ENCODE peak calls at places on chromosomes 7 and 10, in five cellular contexts. N is IMR-90, I is GM23338, C is mesendoderm, J is HCT116. P is an unnamed sample.

GRCh38 chr10:114313866-114314265 is 74.8 kb downstream of the VWA2 start:
- DNase-seq in C (no peak), N (no peak), I (no peak), J (no peak), P (no peak)

GRCh38 chr7:39400836-39401235 is 165.4 kb upstream of the YAE1 start:
- DNase-seq in I (no peak), N (no peak), C (no peak), J (no peak), P (no peak)

GRCh38 chr10:95276367-95277200 is 14.2 kb downstream of the PDLIM1 start:
- DNase-seq in N (no peak), I (no peak), J (no peak), C (no peak), P (peak)

GRCh38 chr10:22252286-22252800 is 34.5 kb upstream of the EBLN1 start:
- DNase-seq in I (no peak), N (no peak), C (peak), J (no peak), P (peak)

GRCh38 chr10:24417053-24417452 is 208.1 kb downstream of the KIAA1217 start:
- DNase-seq in C (no peak), N (no peak), J (no peak), I (no peak), P (no peak)

GRCh38 chr7:142301923-142302550 is 44.2 kb upstream of the PRSS58 start:
- DNase-seq in C (peak), N (no peak), I (peak), J (peak), P (no peak)

GRCh38 chr7:79930604-79931003 is 204.0 kb upstream of the GNAI1 start:
- DNase-seq in N (peak), C (no peak), I (no peak), J (no peak), P (peak)

GRCh38 chr7:54985405-54986360 is 33.1 kb upstream of the EGFR start:
- DNase-seq in I (no peak), J (peak), C (no peak), N (peak), P (peak)

GRCh38 chr10:112949875-112950507 is at the start of gene TCF7L2:
- DNase-seq in C (peak), J (peak), I (peak), N (peak), P (peak)

GRCh38 chr7:123346771-123347170 is 147.0 kb upstream of the SLC13A1 start:
- DNase-seq in N (no peak), J (no peak), C (no peak), I (no peak), P (no peak)

GRCh38 chr7:30933124-30933893 is 21.7 kb downstream of the AQP1 start:
- DNase-seq in N (no peak), C (peak), I (peak), J (no peak), P (no peak)

GRCh38 chr10:117552156-117552620 is 9.6 kb downstream of the EMX2 start:
- DNase-seq in C (peak), I (peak), J (no peak), N (no peak), P (no peak)

GRCh38 chr10:117551322-117552155 is 9.0 kb downstream of the EMX2 start:
- DNase-seq in J (no peak), N (no peak), I (peak), C (peak), P (no peak)

GRCh38 chr10:117553815-117554172 is 11.2 kb downstream of the EMX2 start:
- DNase-seq in N (no peak), I (no peak), J (no peak), C (peak), P (no peak)

GRCh38 chr10:117553171-117553814 is 10.7 kb downstream of the EMX2 start:
- DNase-seq in N (no peak), C (peak), J (no peak), I (peak), P (no peak)

GRCh38 chr10:117552759-117553158 is 10.2 kb downstream of the EMX2 start:
- DNase-seq in C (no peak), I (no peak), N (no peak), J (no peak), P (no peak)
- H3K4me3 ChIP-seq in C (no peak), I (peak), N (no peak), J (no peak), P (no peak)

DNA sequence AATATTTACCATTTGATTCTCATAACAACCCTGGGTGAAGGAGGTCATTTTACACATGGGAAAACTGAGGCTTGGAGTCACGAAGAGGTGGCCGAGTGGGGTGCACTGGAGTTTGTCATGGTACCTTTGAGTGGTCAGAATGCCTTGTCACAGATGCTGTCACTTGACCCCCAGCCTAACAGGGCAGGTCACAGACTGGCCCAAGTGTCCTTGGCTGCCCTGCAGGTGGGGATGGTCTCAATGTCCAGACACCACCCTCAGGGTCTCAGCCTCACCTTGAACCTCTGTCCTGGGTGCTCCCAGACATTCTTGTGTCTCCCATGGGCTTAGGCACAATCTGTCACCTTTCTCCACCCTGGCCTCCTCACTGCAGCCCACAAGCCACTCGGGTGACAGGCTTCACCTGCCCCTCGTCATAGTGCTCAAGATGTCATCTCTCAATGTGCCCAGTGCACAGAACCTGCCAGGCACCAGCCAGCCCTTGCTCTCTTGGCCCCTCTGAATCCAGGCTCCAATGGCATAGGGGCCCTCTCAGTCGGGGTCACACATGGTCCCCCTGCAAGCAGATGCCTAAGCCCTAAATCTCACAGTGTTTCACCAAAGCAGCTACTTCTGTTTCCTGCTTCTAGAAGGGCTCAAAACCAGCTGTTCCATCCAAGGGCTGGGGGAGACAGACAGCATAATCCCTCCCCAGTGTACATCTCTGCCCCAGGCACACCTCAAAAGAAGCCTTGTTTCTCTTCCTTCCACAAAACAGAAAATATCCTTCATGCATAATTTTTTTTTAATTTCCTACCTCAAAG is 76.8 kb upstream of the NANOS1 start:
- DNase-seq in N (no peak), C (no peak), J (no peak), I (no peak), P (no peak)
- H3K4me2 ChIP-seq in N (no peak), C (no peak), J (no peak), I (no peak), P (no peak)

GRCh38 chr10:30285970-30286369 is 63.1 kb downstream of the MTPAP start:
- DNase-seq in I (no peak), C (no peak), J (no peak), N (no peak), P (no peak)
- H3K4me3 ChIP-seq in I (no peak), C (no peak), J (no peak), N (no peak), P (no peak)

DNA sequence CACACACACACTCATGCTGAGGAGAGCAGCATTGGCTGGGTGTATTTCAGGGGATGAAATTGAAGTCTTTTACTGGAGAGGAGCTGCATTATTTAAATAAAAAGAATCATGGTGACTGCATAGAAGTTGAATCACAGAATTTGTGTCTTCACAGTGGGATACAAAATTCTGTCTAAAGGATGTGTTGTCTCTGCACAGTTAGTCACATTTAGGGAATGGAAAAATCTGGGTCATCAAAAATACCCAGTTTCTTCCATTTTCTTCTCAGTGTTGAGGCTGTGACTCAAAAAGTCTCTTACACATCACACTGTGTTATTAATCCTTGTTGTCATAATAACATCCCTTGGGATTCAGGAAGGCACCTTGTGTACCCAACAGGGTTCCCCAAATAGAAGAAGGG is 10.9 kb downstream of the PAPSS2 start:
- DNase-seq in J (no peak), N (peak), C (no peak), I (no peak), P (no peak)
- H3K4me2 ChIP-seq in J (no peak), N (peak), C (no peak), I (no peak), P (no peak)

GRCh38 chr10:122115874-122116273 is 126.9 kb downstream of the TACC2 start:
- DNase-seq in I (no peak), C (no peak), J (no peak), N (no peak), P (no peak)

GRCh38 chr10:122114156-122114747 is 125.3 kb downstream of the TACC2 start:
- DNase-seq in I (no peak), N (peak), C (no peak), J (no peak), P (no peak)

GRCh38 chr10:122113161-122113944 is 124.4 kb downstream of the TACC2 start:
- DNase-seq in N (peak), C (peak), I (peak), J (peak), P (peak)

GRCh38 chr10:122112021-122112616 is 123.2 kb downstream of the TACC2 start:
- DNase-seq in C (no peak), I (no peak), N (peak), J (peak), P (no peak)

GRCh38 chr10:122112625-122113160 is 123.7 kb downstream of the TACC2 start:
- DNase-seq in N (peak), J (peak), C (peak), I (peak), P (peak)
- H3K4me3 ChIP-seq in N (peak), J (peak), C (peak), I (peak), P (peak)

DNA sequence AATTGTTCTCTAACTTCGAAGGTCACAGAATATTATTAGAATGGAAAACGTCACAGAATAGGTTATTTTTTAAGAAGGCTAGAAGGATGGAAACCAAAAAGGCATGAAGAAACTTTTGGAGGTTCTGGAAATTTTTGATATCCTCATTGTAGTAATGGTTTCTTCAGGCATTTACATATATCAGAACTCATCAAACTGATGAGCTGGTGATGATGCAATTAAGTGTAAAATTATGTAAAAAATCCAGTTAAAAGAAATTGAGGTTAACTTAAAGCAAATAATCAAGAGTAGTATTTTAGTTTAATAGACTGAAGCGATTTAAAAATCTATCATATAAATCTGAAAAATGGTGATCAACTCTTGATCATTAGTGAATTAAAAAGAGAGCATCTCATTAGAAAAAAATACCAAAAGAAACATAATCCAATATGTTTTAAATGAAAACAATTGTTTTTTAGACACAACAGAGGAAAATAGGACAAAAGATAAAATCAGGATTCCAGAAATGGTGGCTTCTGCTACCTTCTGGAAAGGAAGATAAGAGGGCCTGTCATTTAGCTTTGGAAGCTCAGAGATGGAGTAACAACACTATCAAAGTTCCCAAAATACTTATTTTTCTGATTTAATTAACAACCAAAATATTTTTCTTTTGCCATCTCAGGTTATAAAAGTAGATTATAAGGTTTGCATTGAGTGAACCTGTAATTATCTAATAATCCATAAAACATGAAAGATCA is 9.8 kb downstream of the PSMA2 start:
- DNase-seq in J (no peak), C (no peak), N (no peak), I (no peak), P (no peak)
- H3K4me2 ChIP-seq in J (no peak), C (no peak), N (no peak), I (no peak), P (no peak)

GRCh38 chr10:74178042-74178791 is 27.2 kb downstream of the ADK start:
- DNase-seq in J (no peak), I (no peak), N (no peak), C (peak), P (no peak)
- H3K4me3 ChIP-seq in J (no peak), I (no peak), N (no peak), C (no peak), P (peak)

DNA sequence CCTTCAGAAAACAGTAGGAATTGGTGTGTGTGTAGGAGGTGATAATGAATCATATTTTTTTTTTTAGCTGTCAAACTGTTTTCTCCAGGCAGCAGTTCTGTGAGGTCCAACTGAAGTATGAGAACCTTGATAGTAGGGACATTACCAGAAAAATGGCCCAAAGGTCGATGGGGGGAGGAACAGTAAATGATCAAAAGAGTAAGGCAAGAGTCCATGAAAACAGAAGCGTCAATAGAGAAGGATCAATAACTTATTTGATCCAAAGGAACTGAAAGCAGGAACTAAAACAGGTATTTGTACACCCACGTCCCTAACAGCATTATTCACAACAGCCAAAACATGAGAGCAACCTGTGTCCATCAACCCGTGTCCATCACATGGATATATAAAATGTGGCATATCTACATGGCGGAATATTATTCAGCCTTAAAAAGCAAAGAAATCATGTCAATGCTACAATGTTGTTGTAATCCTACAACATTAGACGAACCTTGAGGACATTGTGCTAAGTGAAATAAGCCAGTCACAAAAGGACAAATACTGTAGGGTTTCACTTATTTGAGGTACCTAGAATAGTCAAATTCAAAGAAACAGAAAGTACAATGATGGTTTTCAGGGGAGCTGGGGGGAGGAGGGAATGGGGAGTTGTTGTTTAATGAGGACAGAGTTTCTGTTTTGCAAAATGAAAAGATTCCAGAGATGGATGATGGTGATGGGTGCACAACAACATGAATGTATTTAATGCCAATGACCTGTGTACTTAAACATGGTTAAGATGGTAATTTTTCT is 214.0 kb upstream of the KLF14 start:
- DNase-seq in J (no peak), C (no peak), N (no peak), I (no peak), P (no peak)
- H3K4me2 ChIP-seq in J (peak), C (no peak), N (no peak), I (no peak), P (no peak)

GRCh38 chr10:99329238-99329890 is at the start of gene CNNM1:
- DNase-seq in N (no peak), C (peak), J (no peak), I (peak), P (peak)

GRCh38 chr10:99328579-99329237 is 448 bp upstream of the CNNM1 start:
- DNase-seq in I (peak), N (peak), C (peak), J (no peak), P (peak)

GRCh38 chr10:99329891-99330674 is 927 bp downstream of the CNNM1 start:
- DNase-seq in N (peak), I (peak), J (no peak), C (peak), P (peak)

GRCh38 chr10:99331207-99331803 is 2.1 kb downstream of the CNNM1 start:
- DNase-seq in J (no peak), N (peak), C (peak), I (no peak), P (no peak)

DNA sequence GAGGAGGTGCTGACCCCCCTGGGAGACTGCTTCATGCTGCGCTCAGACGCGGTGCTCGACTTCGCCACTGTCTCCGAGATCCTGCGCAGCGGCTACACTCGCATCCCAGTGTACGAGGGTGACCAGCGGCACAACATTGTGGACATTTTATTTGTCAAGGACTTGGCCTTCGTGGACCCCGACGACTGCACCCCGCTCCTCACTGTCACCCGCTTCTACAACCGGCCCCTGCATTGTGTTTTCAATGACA is 1.4 kb downstream of the CNNM1 start:
- DNase-seq in J (no peak), I (no peak), N (no peak), C (no peak), P (no peak)
- H3K4me3 ChIP-seq in J (no peak), I (peak), N (no peak), C (no peak), P (no peak)

P was measured in mammary epithelial cell.